ENCODE peak calls at places on chromosomes 1 and 21, in four cellular contexts. One of them, this sample, is unnamed.

GRCh38 chr1:118075116-118075515 is 109.9 kb downstream of the SPAG17 start:
- DNase-seq in WTC11: no peak
- DNase-seq in H1: no peak
- DNase-seq in A549: no peak
- DNase-seq in this sample: no peak

GRCh38 chr1:27332536-27333281 is 9.1 kb upstream of the SYTL1 start:
- DNase-seq in A549: no peak
- DNase-seq in H1: no peak
- DNase-seq in WTC11: peak; percentile 80
- DNase-seq in this sample: peak; percentile 68

GRCh38 chr1:160438935-160439334 is 38.6 kb downstream of the VANGL2 start:
- DNase-seq in H1: no peak
- DNase-seq in A549: no peak
- DNase-seq in WTC11: no peak
- DNase-seq in this sample: no peak

GRCh38 chr1:7121622-7121988 is 336.4 kb downstream of the CAMTA1 start:
- DNase-seq in A549: no peak
- DNase-seq in H1: no peak
- DNase-seq in WTC11: no peak
- DNase-seq in this sample: no peak

GRCh38 chr21:28856588-28857250 is 136.0 kb downstream of the LTN1 start:
- DNase-seq in A549: no peak
- DNase-seq in WTC11: peak; percentile 39
- DNase-seq in H1: no peak
- DNase-seq in this sample: no peak

GRCh38 chr1:185208626-185209170 is 51.7 kb downstream of the SWT1 start:
- DNase-seq in A549: no peak
- DNase-seq in WTC11: no peak
- DNase-seq in H1: no peak
- DNase-seq in this sample: no peak

GRCh38 chr1:162946701-162947100 is 85.7 kb upstream of the CCDC190 start:
- DNase-seq in H1: no peak
- DNase-seq in WTC11: no peak
- DNase-seq in A549: no peak
- DNase-seq in this sample: no peak

GRCh38 chr1:156356875-156357534 is 12.0 kb upstream of the RHBG start:
- DNase-seq in WTC11: peak; percentile 93
- DNase-seq in A549: peak; percentile 63
- DNase-seq in H1: peak; percentile 84
- DNase-seq in this sample: peak; percentile 65

GRCh38 chr1:51969038-51969705 is 21.3 kb downstream of the RAB3B start:
- DNase-seq in A549: peak; percentile 83
- DNase-seq in WTC11: no peak
- DNase-seq in H1: no peak
- DNase-seq in this sample: no peak

GRCh38 chr1:59674605-59675004 is 140.1 kb upstream of the HOOK1 start:
- DNase-seq in WTC11: no peak
- DNase-seq in A549: no peak
- DNase-seq in H1: no peak
- DNase-seq in this sample: peak; percentile 89

GRCh38 chr1:169307176-169307575 is 60.4 kb downstream of the NME7 start:
- DNase-seq in WTC11: no peak
- DNase-seq in A549: no peak
- DNase-seq in H1: no peak
- DNase-seq in this sample: no peak

GRCh38 chr1:228798047-228798446 is 62.8 kb downstream of the RHOU start:
- DNase-seq in WTC11: no peak
- DNase-seq in H1: no peak
- DNase-seq in A549: no peak
- DNase-seq in this sample: peak; percentile 41

DNA sequence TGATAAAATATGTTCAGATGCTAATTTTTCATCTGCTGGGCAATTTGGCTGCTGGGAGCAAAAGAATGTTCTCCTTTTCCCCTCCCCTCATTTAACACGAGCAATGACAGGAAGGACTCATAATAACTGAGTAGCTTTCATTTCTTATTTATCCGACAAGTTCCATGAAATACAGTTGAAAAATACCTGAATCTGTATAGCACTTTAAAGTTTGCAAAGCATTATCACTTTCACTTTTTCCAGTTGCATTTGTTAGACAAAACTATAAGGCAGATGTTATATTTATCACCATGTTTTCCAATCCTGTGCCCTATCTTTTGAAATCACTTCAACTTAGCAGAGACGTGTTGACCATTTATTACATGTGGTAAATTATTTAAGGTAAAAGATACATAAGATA is 350.6 kb upstream of the SGIP1 start:
- DNase-seq in H1: no peak
- DNase-seq in WTC11: no peak
- DNase-seq in A549: no peak
- DNase-seq in this sample: no peak
- TF ChIP-seq MAX in H1: no peak
- TF ChIP-seq MAX in WTC11: no peak
- TF ChIP-seq MAX in A549: no peak
- TF ChIP-seq MAX in this sample: no peak

DNA sequence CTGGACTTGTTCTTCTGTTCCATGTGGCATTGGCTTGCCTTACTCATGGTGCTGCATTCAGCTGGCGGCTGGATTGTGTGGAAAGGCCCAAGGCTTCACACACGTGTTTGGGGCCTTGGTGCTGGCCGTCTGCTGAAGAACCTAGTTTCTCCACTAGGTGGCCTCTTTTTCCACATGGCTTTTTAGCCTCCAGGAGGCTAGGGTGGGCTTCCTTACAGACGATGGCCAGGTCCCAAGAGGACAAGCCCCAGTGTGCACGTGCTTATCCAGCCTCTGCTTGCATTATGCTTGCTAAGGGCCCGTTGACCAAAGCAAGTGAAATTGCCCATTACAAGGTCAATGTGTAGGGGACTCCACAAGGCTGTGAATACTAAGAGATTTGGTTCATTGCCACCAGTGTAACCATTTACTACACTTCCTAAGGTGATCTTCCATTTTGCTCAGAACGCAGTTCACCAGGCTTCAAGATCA is 47.5 kb upstream of the FOXO6 start:
- DNase-seq in WTC11: peak; percentile 59
- DNase-seq in A549: peak; percentile 20
- DNase-seq in H1: peak; percentile 29
- DNase-seq in this sample: peak; percentile 47
- TF ChIP-seq CTCF in WTC11: peak; percentile 70
- TF ChIP-seq CTCF in A549: peak; percentile 32
- TF ChIP-seq CTCF in H1: peak; percentile 87
- TF ChIP-seq CTCF in this sample: peak; percentile 54

DNA sequence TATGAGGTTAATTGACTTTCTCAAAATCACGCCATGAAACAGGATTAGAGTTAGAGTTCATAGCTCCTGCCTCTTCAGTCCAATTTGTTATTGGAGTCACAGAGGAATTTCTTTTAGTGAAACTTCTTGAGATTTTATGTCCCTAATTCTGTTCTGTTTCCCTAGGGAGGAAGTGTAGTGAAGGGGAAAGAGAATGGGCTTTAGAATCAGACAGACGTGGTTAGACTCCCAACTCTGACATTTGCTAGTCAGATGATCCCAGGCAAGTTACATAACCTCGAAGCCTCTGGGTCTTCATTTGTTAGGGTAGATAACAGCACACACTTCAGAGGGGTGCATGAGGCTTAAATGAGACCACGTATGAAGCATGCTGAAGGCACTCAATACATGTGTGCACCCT is 83.9 kb downstream of the ASTN1 start:
- DNase-seq in A549: no peak
- DNase-seq in H1: no peak
- DNase-seq in WTC11: no peak
- DNase-seq in this sample: no peak
- TF ChIP-seq MAX in A549: no peak
- TF ChIP-seq MAX in H1: no peak
- TF ChIP-seq MAX in WTC11: no peak
- TF ChIP-seq MAX in this sample: no peak

GRCh38 chr21:42113926-42114409 is 42.9 kb downstream of the UMODL1 start:
- DNase-seq in A549: no peak
- DNase-seq in WTC11: no peak
- DNase-seq in H1: no peak
- DNase-seq in this sample: peak; percentile 63
- TF ChIP-seq CTCF in A549: no peak
- TF ChIP-seq CTCF in WTC11: no peak
- TF ChIP-seq CTCF in H1: no peak
- TF ChIP-seq CTCF in this sample: no peak

DNA sequence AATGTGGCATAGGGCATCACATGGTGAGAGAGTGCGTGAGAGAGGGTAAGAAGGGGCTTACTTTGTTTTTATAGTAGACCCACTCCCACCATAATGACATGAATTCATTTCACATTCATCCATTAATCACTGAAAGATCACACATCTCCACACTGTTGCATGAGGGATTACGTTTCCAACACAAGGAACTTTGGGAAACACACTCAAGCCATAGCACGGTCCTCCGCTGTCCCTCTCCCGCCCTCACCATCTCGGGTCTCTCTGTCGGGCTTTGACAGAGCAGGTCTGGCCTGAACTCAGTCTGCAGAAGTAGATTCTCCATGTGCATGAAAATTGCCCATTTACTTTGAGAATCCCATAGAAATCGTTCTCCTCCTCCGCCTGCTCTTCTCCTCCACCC is 312.2 kb downstream of the MATN1 start:
- DNase-seq in A549: no peak
- DNase-seq in H1: no peak
- DNase-seq in WTC11: no peak
- DNase-seq in this sample: no peak
- TF ChIP-seq MAX in A549: no peak
- TF ChIP-seq MAX in H1: no peak
- TF ChIP-seq MAX in WTC11: no peak
- TF ChIP-seq MAX in this sample: no peak

DNA sequence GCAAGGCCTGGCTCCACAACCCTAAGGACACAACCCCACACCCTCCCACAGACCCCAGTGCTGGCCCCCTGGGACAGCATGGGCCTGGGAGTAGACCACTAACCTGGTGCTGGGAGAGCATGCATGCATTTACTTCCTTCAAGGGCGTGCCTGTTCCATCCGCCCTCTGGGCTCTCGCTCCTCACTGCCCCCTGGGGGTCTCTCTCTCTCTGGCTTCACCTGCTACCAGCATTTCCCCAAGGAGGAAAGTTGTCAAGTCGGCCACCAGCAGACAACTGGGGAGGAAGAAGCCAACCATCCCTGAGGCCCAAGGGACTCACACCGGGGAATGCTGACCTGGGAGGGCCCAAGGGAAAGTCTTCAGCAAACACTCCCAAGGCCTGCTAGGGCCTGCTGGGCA is 6.5 kb downstream of the LRP8 start:
- DNase-seq in A549: peak; percentile 17
- DNase-seq in H1: no peak
- DNase-seq in WTC11: peak; percentile 74
- DNase-seq in this sample: peak; percentile 51
- TF ChIP-seq CTCF in A549: no peak
- TF ChIP-seq CTCF in H1: peak; percentile 70
- TF ChIP-seq CTCF in WTC11: no peak
- TF ChIP-seq CTCF in this sample: peak; percentile 50